ENCODE peak calls at places on chromosomes 12 and 14, in six cellular contexts. N is IMR-90, I is neuronal stem cell, Z is mesenchymal stem cell, F is H1, S is H9. B is an unnamed sample.

GRCh38 chr14:61632401-61633195 is 62.7 kb upstream of the HIF1A start:
- DNase-seq in N (no peak), I (no peak), Z (no peak), F (no peak), S (no peak), B (no peak)

GRCh38 chr14:63867926-63868921 is 15.4 kb downstream of the SYNE2 start:
- DNase-seq in N (peak; percentile 23), I (no peak), Z (peak; percentile 57), F (no peak), S (no peak), B (no peak)

GRCh38 chr12:55780695-55781094 is 36.8 kb downstream of the SARNP start:
- DNase-seq in N (peak; percentile 57), I (no peak), Z (peak; percentile 19), F (no peak), S (no peak), B (no peak)

GRCh38 chr14:101717663-101718490 is 43.6 kb upstream of the PPP2R5C start:
- DNase-seq in N (no peak), I (no peak), Z (no peak), F (no peak), S (no peak), B (no peak)

GRCh38 chr14:51308872-51309271 is 68.8 kb downstream of the TMX1 start:
- DNase-seq in N (no peak), I (no peak), Z (no peak), F (no peak), S (no peak), B (no peak)

GRCh38 chr12:48388430-48388829 is 37.7 kb upstream of the ZNF641 start:
- DNase-seq in N (peak; percentile 6), I (no peak), Z (no peak), F (no peak), S (no peak), B (no peak)

GRCh38 chr14:105143451-105144230 is 24.9 kb downstream of the JAG2 start:
- DNase-seq in N (no peak), I (no peak), Z (no peak), F (no peak), S (peak; percentile 24), B (no peak)

GRCh38 chr14:102491366-102491765 is 18.2 kb downstream of the ANKRD9 start:
- DNase-seq in N (no peak), I (no peak), Z (no peak), F (no peak), S (no peak), B (no peak)

GRCh38 chr12:121170581-121171260 is 38.0 kb downstream of the P2RX7 start:
- DNase-seq in N (no peak), I (no peak), Z (peak; percentile 58), F (no peak), S (no peak), B (no peak)

GRCh38 chr12:55966408-55967281 is at the start of gene CDK2:
- DNase-seq in N (peak; percentile 65), I (peak; percentile 89), Z (peak; percentile 84), F (peak; percentile 98), S (peak; percentile 95), B (peak; percentile 93)

DNA sequence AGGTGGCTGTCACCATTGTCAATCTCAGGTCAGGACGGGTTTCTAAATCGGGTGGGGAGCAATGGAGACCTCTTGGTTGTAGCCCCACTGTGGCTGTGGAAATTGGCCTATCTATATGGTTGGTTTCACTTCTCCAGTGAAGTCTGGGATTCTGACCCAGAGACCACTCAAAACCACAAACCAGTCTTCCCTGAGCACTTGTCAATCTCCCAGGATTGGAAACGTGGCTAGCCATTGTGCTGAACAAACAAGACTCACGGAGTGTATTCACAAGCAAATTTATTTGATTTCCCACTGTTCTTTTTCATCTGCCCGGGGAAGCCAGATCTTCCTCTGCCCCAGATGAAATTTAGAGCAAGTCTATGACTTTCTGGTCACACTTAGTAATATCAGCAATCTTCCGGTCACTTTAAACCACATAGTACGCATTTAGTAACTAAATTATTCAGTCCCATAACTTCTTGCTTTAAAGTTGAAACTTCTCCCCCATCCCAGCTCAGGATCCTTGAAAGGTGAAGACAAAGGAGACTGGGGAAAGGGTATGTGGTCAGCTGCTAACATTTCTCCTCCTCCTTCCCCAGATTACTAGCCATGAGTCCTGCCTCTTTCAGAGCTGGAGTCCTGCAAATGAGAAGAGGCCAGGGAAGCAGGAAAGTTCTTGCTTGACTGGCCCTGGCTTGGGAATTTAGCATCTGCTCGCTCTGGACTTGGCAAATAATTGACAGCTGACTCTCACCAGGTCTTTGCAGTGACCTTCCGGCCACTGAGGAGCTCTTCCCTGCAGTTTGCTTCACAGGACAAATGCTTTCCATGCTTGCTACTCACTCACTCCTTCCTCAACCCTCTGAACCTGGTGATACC is 123.2 kb upstream of the MAX start:
- DNase-seq in N (no peak), I (no peak), Z (no peak), F (no peak), S (no peak), B (no peak)
- H3K79me1 ChIP-seq in N (no peaks in the 10 kb centered on the region), I (no peaks in the 10 kb centered on the region), Z (no peaks in the 10 kb centered on the region), F (no peaks in the 10 kb centered on the region), S (no peaks in the 10 kb centered on the region), B (no peaks in the 10 kb centered on the region)

GRCh38 chr12:84701966-84702365 is 210.6 kb downstream of the SLC6A15 start:
- DNase-seq in N (peak; percentile 9), I (no peak), Z (no peak), F (no peak), S (no peak), B (no peak)

GRCh38 chr12:84697141-84697540 is 215.5 kb downstream of the SLC6A15 start:
- DNase-seq in N (no peak), I (no peak), Z (no peak), F (no peak), S (no peak), B (no peak)

GRCh38 chr12:84698576-84699333 is 213.8 kb downstream of the SLC6A15 start:
- DNase-seq in N (no peak), I (no peak), Z (no peak), F (no peak), S (no peak), B (no peak)

GRCh38 chr12:84704851-84705250 is 207.7 kb downstream of the SLC6A15 start:
- DNase-seq in N (no peak), I (peak; percentile 36), Z (no peak), F (no peak), S (no peak), B (no peak)

GRCh38 chr12:84701041-84701440 is 211.6 kb downstream of the SLC6A15 start:
- DNase-seq in N (no peak), I (no peak), Z (no peak), F (no peak), S (no peak), B (no peak)
- H3K4me2 ChIP-seq in N (no peak overlapping the region), I (no peak overlapping the region), Z (no peak overlapping the region), F (no peak overlapping the region), S (no peak overlapping the region), B (no peak overlapping the region)

GRCh38 chr14:21106191-21106505 is 5.3 kb downstream of the TMEM253 start:
- DNase-seq in N (no peak), I (no peak), Z (no peak), F (no peak), S (no peak), B (no peak)
- H3K27ac ChIP-seq in N (peak overlapping the region; percentile 8), I (no peak overlapping the region), Z (peak overlapping the region; percentile 6), F (no peak overlapping the region), S (no peak overlapping the region), B (no peak overlapping the region)

GRCh38 chr12:114667669-114668150 is 16.3 kb downstream of the TBX3 start:
- DNase-seq in N (no peak), I (no peak), Z (no peak), F (no peak), S (no peak), B (no peak)

GRCh38 chr12:114669501-114670256 is 14.3 kb downstream of the TBX3 start:
- DNase-seq in N (peak; percentile 81), I (peak; percentile 29), Z (peak; percentile 91), F (peak; percentile 59), S (peak; percentile 46), B (peak; percentile 72)

GRCh38 chr12:114670257-114670955 is 13.6 kb downstream of the TBX3 start:
- DNase-seq in N (no peak), I (peak; percentile 3), Z (no peak), F (no peak), S (no peak), B (peak; percentile 4)

GRCh38 chr12:114668151-114668891 is 15.7 kb downstream of the TBX3 start:
- DNase-seq in N (peak; percentile 84), I (no peak), Z (peak; percentile 86), F (peak; percentile 82), S (peak; percentile 95), B (peak; percentile 97)

GRCh38 chr12:114668905-114669304 is 15.1 kb downstream of the TBX3 start:
- DNase-seq in N (no peak), I (peak; percentile 1), Z (no peak), F (no peak), S (no peak), B (peak; percentile 86)
- H3K79me1 ChIP-seq in N (no peaks in the 10 kb centered on the region), I (no peaks in the 10 kb centered on the region), Z (no peaks in the 10 kb centered on the region), F (no peaks in the 10 kb centered on the region), S (no peaks in the 10 kb centered on the region), B (peaks cover 5% of the 10 kb centered on the region)

DNA sequence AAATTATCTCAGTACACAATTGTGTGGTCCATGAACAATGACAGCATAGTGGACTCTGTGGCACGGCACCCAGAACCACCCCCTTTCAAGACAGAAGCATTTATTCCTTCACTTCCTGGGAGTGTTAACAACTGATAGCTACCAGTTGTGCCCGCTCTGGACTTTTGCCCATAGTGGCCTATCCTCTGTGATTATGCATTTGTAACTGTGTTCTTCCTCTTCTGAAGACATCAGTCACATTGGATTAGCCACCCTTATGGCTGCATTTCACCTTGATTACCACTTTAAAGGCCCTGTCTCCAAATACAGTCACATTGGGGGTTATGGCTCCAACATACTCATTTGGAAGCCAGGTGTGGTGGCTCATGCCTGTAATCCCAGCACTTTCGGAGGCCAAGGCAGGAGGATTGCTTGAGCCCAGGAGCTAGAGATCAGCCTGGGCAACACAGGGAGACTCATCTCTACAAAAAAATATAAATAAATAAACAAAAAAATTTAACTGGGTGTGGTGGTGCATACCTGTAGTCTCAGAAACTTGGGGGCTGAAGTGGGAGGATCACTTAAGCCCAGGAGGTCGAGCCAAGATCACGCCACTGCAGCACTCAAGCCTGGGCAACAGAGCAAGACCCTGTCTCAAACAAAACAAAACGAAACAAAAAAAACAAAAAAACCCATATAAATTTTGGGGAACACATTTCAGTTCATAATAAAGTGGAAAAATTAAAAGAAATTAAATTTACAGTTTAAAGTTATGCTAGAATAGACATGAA is 27.6 kb upstream of the PHC1 start:
- DNase-seq in N (no peak), I (no peak), Z (no peak), F (no peak), S (no peak), B (no peak)
- H3K4me2 ChIP-seq in N (no peak overlapping the region), I (no peak overlapping the region), Z (no peak overlapping the region), F (no peak overlapping the region), S (no peak overlapping the region), B (no peak overlapping the region)

DNA sequence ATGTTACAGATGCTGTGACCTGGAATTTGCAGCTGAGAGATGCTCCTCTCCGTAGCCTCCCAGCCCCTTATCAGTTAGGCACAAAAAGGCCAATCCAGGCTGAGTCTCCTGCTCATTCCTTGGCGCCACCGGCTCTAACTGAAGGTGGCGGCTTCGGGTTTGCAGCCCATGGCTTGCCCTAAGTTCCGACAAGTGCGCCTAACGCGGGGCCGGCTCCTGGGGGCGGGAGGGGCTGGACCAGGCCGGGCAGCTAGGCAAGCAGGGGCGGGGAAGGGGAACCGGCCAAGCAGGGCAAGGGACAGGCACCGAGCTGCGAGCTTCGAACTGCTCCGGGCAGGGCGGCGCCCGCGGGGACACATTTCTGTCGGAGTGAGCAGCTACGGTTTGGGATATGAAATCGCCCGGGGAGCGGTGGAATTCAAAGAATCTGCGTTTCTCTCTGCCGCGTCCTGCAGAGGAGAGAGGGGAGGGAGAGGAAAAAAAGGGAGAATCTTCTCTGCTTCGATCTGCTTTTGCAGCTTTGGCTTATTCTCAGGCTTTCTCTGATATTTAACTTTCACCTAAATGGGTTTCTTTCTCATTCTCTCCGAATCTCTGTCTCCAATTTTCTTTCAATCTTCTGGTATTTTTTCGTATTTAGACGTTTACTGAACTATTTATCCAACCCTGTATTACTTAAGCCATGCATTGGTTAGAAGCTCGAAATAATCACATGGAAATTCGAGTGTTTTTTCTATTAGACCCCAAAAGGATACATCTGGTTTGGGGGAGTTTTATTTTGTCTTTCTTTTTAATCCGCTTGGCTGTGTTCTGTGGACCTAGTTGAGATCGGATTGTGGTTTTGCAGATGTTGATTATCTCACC is 1.6 kb upstream of the HOXC12 start:
- DNase-seq in N (no peak), I (no peak), Z (no peak), F (peak; percentile 81), S (peak; percentile 88), B (peak; percentile 73)
- H3K27ac ChIP-seq in N (no peak overlapping the region), I (no peak overlapping the region), Z (no peak overlapping the region), F (no peak overlapping the region), S (no peak overlapping the region), B (no peak overlapping the region)